ENCODE peak calls at places on chromosomes 5 and 9, in seven cellular contexts. One of them, this sample, is unnamed.

GRCh38 chr5:67315802-67316103 is 119.2 kb upstream of the CD180 start:
- DNase-seq in frontal cortex: no peak
- DNase-seq in AG20443: no peak
- DNase-seq in H9: no peak
- DNase-seq in mucosa of descending colon: no peak
- DNase-seq in putamen: no peak
- DNase-seq in G401: no peak
- DNase-seq in this sample: no peak

GRCh38 chr9:70488793-70489105 is 74.3 kb upstream of the KLF9 start:
- DNase-seq in frontal cortex: no peak
- DNase-seq in AG20443: no peak
- DNase-seq in H9: no peak
- DNase-seq in mucosa of descending colon: no peak
- DNase-seq in putamen: no peak
- DNase-seq in G401: no peak
- DNase-seq in this sample: no peak

GRCh38 chr5:5951953-5952352 is 426.4 kb downstream of the MED10 start:
- DNase-seq in frontal cortex: no peak
- DNase-seq in AG20443: no peak
- DNase-seq in H9: no peak
- DNase-seq in mucosa of descending colon: no peak
- DNase-seq in putamen: no peak
- DNase-seq in G401: no peak
- DNase-seq in this sample: no peak

GRCh38 chr5:142143878-142144277 is 35.3 kb downstream of the NDFIP1 start:
- DNase-seq in frontal cortex: peak
- DNase-seq in AG20443: peak
- DNase-seq in H9: no peak
- DNase-seq in mucosa of descending colon: no peak
- DNase-seq in putamen: no peak
- DNase-seq in G401: peak
- DNase-seq in this sample: peak

GRCh38 chr5:96045888-96046287 is 84.2 kb upstream of the ELL2 start:
- DNase-seq in frontal cortex: no peak
- DNase-seq in AG20443: no peak
- DNase-seq in H9: no peak
- DNase-seq in mucosa of descending colon: no peak
- DNase-seq in putamen: no peak
- DNase-seq in G401: no peak
- DNase-seq in this sample: no peak

GRCh38 chr5:126054593-126055347 is 368.4 kb upstream of the GRAMD2B start:
- DNase-seq in frontal cortex: no peak
- DNase-seq in AG20443: no peak
- DNase-seq in H9: no peak
- DNase-seq in mucosa of descending colon: no peak
- DNase-seq in putamen: no peak
- DNase-seq in G401: no peak
- DNase-seq in this sample: no peak

GRCh38 chr9:119215651-119216050 is 153.6 kb downstream of the BRINP1 start:
- DNase-seq in frontal cortex: no peak
- DNase-seq in AG20443: no peak
- DNase-seq in H9: no peak
- DNase-seq in mucosa of descending colon: no peak
- DNase-seq in putamen: no peak
- DNase-seq in G401: peak
- DNase-seq in this sample: no peak

GRCh38 chr9:550267-550790 is 291.2 kb upstream of the DMRT1 start:
- DNase-seq in frontal cortex: no peak
- DNase-seq in AG20443: no peak
- DNase-seq in H9: no peak
- DNase-seq in mucosa of descending colon: peak
- DNase-seq in putamen: no peak
- DNase-seq in G401: no peak
- DNase-seq in this sample: no peak

GRCh38 chr5:56465757-56466127 is 232.6 kb upstream of the ANKRD55 start:
- DNase-seq in frontal cortex: no peak
- DNase-seq in AG20443: no peak
- DNase-seq in H9: no peak
- DNase-seq in mucosa of descending colon: no peak
- DNase-seq in putamen: no peak
- DNase-seq in G401: no peak
- DNase-seq in this sample: no peak

GRCh38 chr5:56003179-56003578 is 8.4 kb upstream of the IL6ST start:
- DNase-seq in frontal cortex: no peak
- DNase-seq in AG20443: peak
- DNase-seq in H9: no peak
- DNase-seq in mucosa of descending colon: peak
- DNase-seq in putamen: no peak
- DNase-seq in G401: no peak
- DNase-seq in this sample: no peak

GRCh38 chr5:136036991-136037705 is 8.4 kb downstream of the TGFBI start:
- DNase-seq in frontal cortex: no peak
- DNase-seq in AG20443: peak
- DNase-seq in H9: no peak
- DNase-seq in mucosa of descending colon: peak
- DNase-seq in putamen: no peak
- DNase-seq in G401: no peak
- DNase-seq in this sample: no peak

GRCh38 chr9:121748727-121749546 is 97.5 kb downstream of the DAB2IP start:
- DNase-seq in frontal cortex: no peak
- DNase-seq in AG20443: peak
- DNase-seq in H9: no peak
- DNase-seq in mucosa of descending colon: no peak
- DNase-seq in putamen: no peak
- DNase-seq in G401: no peak
- DNase-seq in this sample: no peak

GRCh38 chr5:149855371-149855770 is 89.2 kb downstream of the PDE6A start:
- DNase-seq in frontal cortex: no peak
- DNase-seq in AG20443: no peak
- DNase-seq in H9: no peak
- DNase-seq in mucosa of descending colon: no peak
- DNase-seq in putamen: no peak
- DNase-seq in G401: no peak
- DNase-seq in this sample: no peak

GRCh38 chr9:99039388-99040182 is 65.3 kb upstream of the TGFBR1 start:
- DNase-seq in frontal cortex: no peak
- DNase-seq in AG20443: no peak
- DNase-seq in H9: no peak
- DNase-seq in mucosa of descending colon: no peak
- DNase-seq in putamen: no peak
- DNase-seq in G401: peak
- DNase-seq in this sample: peak

GRCh38 chr5:172504736-172505402 is 50.5 kb upstream of the SH3PXD2B start:
- DNase-seq in frontal cortex: no peak
- DNase-seq in AG20443: peak
- DNase-seq in H9: peak
- DNase-seq in mucosa of descending colon: no peak
- DNase-seq in putamen: no peak
- DNase-seq in G401: no peak
- DNase-seq in this sample: no peak

GRCh38 chr9:7912037-7912535 is 112.5 kb upstream of the DMAC1 start:
- DNase-seq in frontal cortex: no peak
- DNase-seq in AG20443: no peak
- DNase-seq in H9: no peak
- DNase-seq in mucosa of descending colon: no peak
- DNase-seq in putamen: no peak
- DNase-seq in G401: no peak
- DNase-seq in this sample: no peak

GRCh38 chr9:116572095-116572748 is 114.9 kb upstream of the TRIM32 start:
- DNase-seq in frontal cortex: peak
- DNase-seq in AG20443: peak
- DNase-seq in H9: peak
- DNase-seq in mucosa of descending colon: peak
- DNase-seq in putamen: peak
- DNase-seq in G401: peak
- DNase-seq in this sample: peak

GRCh38 chr5:104355350-104355749 is 792.8 kb upstream of the NUDT12 start:
- DNase-seq in frontal cortex: no peak
- DNase-seq in AG20443: no peak
- DNase-seq in H9: no peak
- DNase-seq in mucosa of descending colon: no peak
- DNase-seq in putamen: no peak
- DNase-seq in G401: no peak
- DNase-seq in this sample: no peak

GRCh38 chr5:36261186-36261585 is 19.5 kb upstream of the NADK2 start:
- DNase-seq in frontal cortex: no peak
- DNase-seq in AG20443: no peak
- DNase-seq in H9: no peak
- DNase-seq in mucosa of descending colon: no peak
- DNase-seq in putamen: no peak
- DNase-seq in G401: no peak
- DNase-seq in this sample: no peak

GRCh38 chr5:82314964-82315728 is 37.0 kb upstream of the RPS23 start:
- DNase-seq in frontal cortex: no peak
- DNase-seq in AG20443: peak
- DNase-seq in H9: no peak
- DNase-seq in mucosa of descending colon: no peak
- DNase-seq in putamen: no peak
- DNase-seq in G401: no peak
- DNase-seq in this sample: no peak

GRCh38 chr9:94665606-94666005 is 26.3 kb upstream of the FBP1 start:
- DNase-seq in frontal cortex: no peak
- DNase-seq in AG20443: no peak
- DNase-seq in H9: no peak
- DNase-seq in mucosa of descending colon: no peak
- DNase-seq in putamen: no peak
- DNase-seq in G401: peak
- DNase-seq in this sample: no peak

GRCh38 chr5:10018670-10019069 is 231.0 kb downstream of the ATPSCKMT start:
- DNase-seq in frontal cortex: no peak
- DNase-seq in AG20443: peak
- DNase-seq in H9: no peak
- DNase-seq in mucosa of descending colon: no peak
- DNase-seq in putamen: no peak
- DNase-seq in G401: no peak
- DNase-seq in this sample: no peak

GRCh38 chr5:24823625-24824024 is 178.8 kb upstream of the CDH10 start:
- DNase-seq in frontal cortex: no peak
- DNase-seq in AG20443: no peak
- DNase-seq in H9: peak
- DNase-seq in mucosa of descending colon: no peak
- DNase-seq in putamen: no peak
- DNase-seq in G401: no peak
- DNase-seq in this sample: no peak

GRCh38 chr5:84524491-84524890 is 139.8 kb upstream of the EDIL3 start:
- DNase-seq in frontal cortex: no peak
- DNase-seq in AG20443: no peak
- DNase-seq in H9: no peak
- DNase-seq in mucosa of descending colon: no peak
- DNase-seq in putamen: no peak
- DNase-seq in G401: no peak
- DNase-seq in this sample: no peak

GRCh38 chr5:38532165-38532669 is 24.2 kb downstream of the LIFR start:
- DNase-seq in frontal cortex: no peak
- DNase-seq in AG20443: no peak
- DNase-seq in H9: peak
- DNase-seq in mucosa of descending colon: no peak
- DNase-seq in putamen: no peak
- DNase-seq in G401: peak
- DNase-seq in this sample: peak

GRCh38 chr9:94928696-94929372 is 202.3 kb downstream of the AOPEP start:
- DNase-seq in frontal cortex: no peak
- DNase-seq in AG20443: no peak
- DNase-seq in H9: no peak
- DNase-seq in mucosa of descending colon: no peak
- DNase-seq in putamen: no peak
- DNase-seq in G401: peak
- DNase-seq in this sample: no peak

GRCh38 chr5:96377597-96377996 is 55.5 kb downstream of the PCSK1 start:
- DNase-seq in frontal cortex: no peak
- DNase-seq in AG20443: no peak
- DNase-seq in H9: no peak
- DNase-seq in mucosa of descending colon: no peak
- DNase-seq in putamen: no peak
- DNase-seq in G401: no peak
- DNase-seq in this sample: no peak

This sample was measured in Ammon's horn.